ENCODE peak calls at places on chromosomes 13 and 19, in four cellular contexts. S, L, V and O are unnamed samples.

GRCh38 chr19:14410054-14410774 is 8.9 kb downstream of the DDX39A start:
- DNase-seq in S (no peak), V (no peak), L (no peak), O (no peak)

GRCh38 chr13:101681834-101682233 is 229.4 kb downstream of the ITGBL1 start:
- DNase-seq in V (no peak), L (no peak), S (no peak), O (no peak)

GRCh38 chr19:38036707-38037106 is 129.7 kb downstream of the SIPA1L3 start:
- DNase-seq in L (no peak), S (no peak), V (no peak), O (no peak)

GRCh38 chr13:19817510-19818158 is 34.9 kb upstream of the PSPC1 start:
- DNase-seq in L (no peak), S (no peak), V (no peak), O (no peak)

GRCh38 chr13:68369739-68370138 is 1139.6 kb upstream of the PCDH9 start:
- DNase-seq in L (peak; percentile 49), V (no peak), S (peak; percentile 12), O (no peak)

GRCh38 chr13:113493315-113493951 is 2.9 kb upstream of the DCUN1D2 start:
- DNase-seq in S (peak; percentile 66), V (peak; percentile 16), L (peak; percentile 90), O (no peak)

GRCh38 chr13:36880961-36881360 is 39.1 kb downstream of the SMAD9 start:
- DNase-seq in S (no peak), L (no peak), V (no peak), O (no peak)

GRCh38 chr19:6828698-6829633 is 56.5 kb downstream of the VAV1 start:
- DNase-seq in S (peak; percentile 87), L (no peak), V (peak; percentile 8), O (no peak)

GRCh38 chr13:44131069-44131614 is 242.5 kb upstream of the SERP2 start:
- DNase-seq in L (no peak), V (no peak), S (no peak), O (no peak)
- TF ChIP-seq HDAC6 in L (no peak), V (no peak), S (no peak), O (no peak)

GRCh38 chr19:48403606-48404005 is 10.1 kb downstream of the GRIN2D start:
- DNase-seq in S (peak; percentile 70), V (no peak), L (peak; percentile 62), O (peak; percentile 61)
- TF ChIP-seq HDAC6 in S (no peak), V (no peak), L (no peak), O (no peak)

GRCh38 chr19:3080281-3080680 is 13.9 kb upstream of the GNA11 start:
- DNase-seq in V (no peak), L (no peak), S (peak; percentile 43), O (no peak)
- TF ChIP-seq HDAC6 in V (no peak), L (no peak), S (no peak), O (no peak)

GRCh38 chr13:76637651-76638111 is 248.5 kb downstream of the KCTD12 start:
- DNase-seq in S (no peak), V (no peak), L (no peak), O (no peak)
- TF ChIP-seq HDAC6 in S (no peak), V (no peak), L (no peak), O (no peak)

GRCh38 chr13:97855570-97855970 is 97.9 kb upstream of the IPO5 start:
- DNase-seq in S (peak; percentile 63), L (peak; percentile 55), V (peak; percentile 13), O (no peak)
- TF ChIP-seq HDAC6 in S (no peak), L (no peak), V (no peak), O (no peak)

DNA sequence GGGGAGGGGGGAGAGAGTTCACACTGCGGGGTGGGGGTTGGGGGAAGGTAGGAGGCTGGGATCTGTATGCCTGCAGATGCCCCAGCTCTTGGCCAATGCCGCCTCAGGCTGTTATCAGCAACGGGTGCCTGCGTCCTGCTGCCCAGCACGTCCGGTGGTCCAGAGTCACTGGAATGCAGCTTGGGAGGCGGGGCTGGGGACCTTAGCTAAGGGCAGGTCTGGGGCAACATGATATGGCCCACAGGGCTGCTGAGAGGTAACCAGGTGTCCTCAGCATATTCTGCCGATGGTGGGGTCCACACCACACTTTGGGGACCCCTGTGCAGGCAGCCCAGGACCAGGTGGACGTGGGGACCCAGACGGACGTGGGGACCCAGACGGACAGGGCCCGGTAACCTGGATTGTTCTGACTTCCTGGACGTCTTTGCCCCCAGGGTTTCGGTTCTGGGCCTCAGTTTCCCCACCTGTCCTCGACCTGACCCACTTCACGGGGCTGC is 668 bp upstream of the ARHGAP45 start:
- DNase-seq in S (peak; percentile 54), L (peak; percentile 61), V (no peak), O (no peak)
- TF ChIP-seq HDAC6 in S (no peak), L (no peak), V (no peak), O (no peak)

GRCh38 chr19:51002542-51003311 is 1.3 kb upstream of the KLK8 start:
- DNase-seq in V (no peak), L (no peak), S (peak; percentile 97), O (peak; percentile 83)
- TF ChIP-seq HDAC6 in V (no peak), L (no peak), S (no peak), O (no peak)

GRCh38 chr13:33678906-33679657 is 138.9 kb upstream of the RFC3 start:
- DNase-seq in S (peak; percentile 38), V (peak; percentile 98), L (peak; percentile 97), O (no peak)
- TF ChIP-seq HDAC6 in S (no peak), V (no peak), L (no peak), O (no peak)

GRCh38 chr13:109605846-109606245 is 180.5 kb downstream of the IRS2 start:
- DNase-seq in V (no peak), S (no peak), L (no peak), O (no peak)

GRCh38 chr13:109606404-109607028 is 179.9 kb downstream of the IRS2 start:
- DNase-seq in V (no peak), S (no peak), L (no peak), O (no peak)

GRCh38 chr13:109604894-109605293 is 181.5 kb downstream of the IRS2 start:
- DNase-seq in V (no peak), L (no peak), S (no peak), O (no peak)

GRCh38 chr13:109600078-109600477 is 186.3 kb downstream of the IRS2 start:
- DNase-seq in L (no peak), S (no peak), V (no peak), O (no peak)

GRCh38 chr13:109602356-109602755 is 184.0 kb downstream of the IRS2 start:
- DNase-seq in V (no peak), S (no peak), L (no peak), O (no peak)
- TF ChIP-seq HDAC6 in V (no peak), S (no peak), L (no peak), O (no peak)